ENCODE peak calls at places on chromosomes 5 and 9, in seven cellular contexts. T is fibroblast of the aortic adventitia, V is GM23338, M is psoas muscle, Z is A549, X is endodermal cell, W is HCT116. G is an unnamed sample.

GRCh38 chr9:91425270-91425669 is 1.6 kb upstream of the NFIL3 start:
- DNase-seq in T (no peak), V (no peak), M (no peak), Z (no peak), X (no peak), W (no peak), G (no peak)

GRCh38 chr9:33510264-33511183 is 13.5 kb upstream of the ANKRD18B start:
- DNase-seq in T (peak), V (peak), M (peak), Z (peak), X (peak), W (no peak), G (peak)

GRCh38 chr9:36204906-36205547 is 14.3 kb downstream of the CLTA start:
- DNase-seq in T (no peak), V (peak), M (no peak), Z (peak), X (peak), W (no peak), G (no peak)

GRCh38 chr9:3865373-3865772 is 339.6 kb upstream of the RFX3 start:
- DNase-seq in T (peak), V (no peak), M (no peak), Z (no peak), X (no peak), W (no peak), G (peak)

GRCh38 chr5:141503699-141504098 is 14.8 kb downstream of the PCDHGC5 start:
- DNase-seq in T (no peak), V (no peak), M (no peak), Z (no peak), X (no peak), W (no peak), G (no peak)

GRCh38 chr5:33854733-33855151 is 37.0 kb downstream of the ADAMTS12 start:
- DNase-seq in T (peak), V (peak), M (no peak), Z (no peak), X (no peak), W (no peak), G (peak)

GRCh38 chr5:164256351-164256750 is 750.9 kb downstream of the MAT2B start:
- DNase-seq in T (peak), V (no peak), M (no peak), Z (no peak), X (no peak), W (no peak), G (no peak)

GRCh38 chr5:172533399-172534228 is 79.3 kb upstream of the SH3PXD2B start:
- DNase-seq in T (peak), V (no peak), M (no peak), Z (no peak), X (peak), W (no peak), G (no peak)

GRCh38 chr5:138032028-138032571 is 779 bp downstream of the FAM13B start:
- DNase-seq in T (peak), V (peak), M (peak), Z (peak), X (no peak), W (no peak), G (peak)

GRCh38 chr9:26375448-26375847 is 517.2 kb downstream of the CAAP1 start:
- DNase-seq in T (no peak), V (no peak), M (no peak), Z (no peak), X (no peak), W (no peak), G (peak)

GRCh38 chr5:176609724-176610429 is at the start of gene GPRIN1:
- DNase-seq in T (peak), V (peak), M (peak), Z (peak), X (peak), W (peak), G (peak)
- TF ChIP-seq CTCF in T (peak), V (peak), M (peak), Z (peak), X (peak), W (peak), G (no peak)

GRCh38 chr5:147509041-147509709 is 693 bp downstream of the DPYSL3 start:
- DNase-seq in T (peak), V (peak), M (peak), Z (no peak), X (peak), W (no peak), G (peak)

GRCh38 chr5:147507480-147508126 is 2.3 kb downstream of the DPYSL3 start:
- DNase-seq in T (peak), V (no peak), M (no peak), Z (no peak), X (no peak), W (no peak), G (peak)

GRCh38 chr5:147510885-147511284 is 1.0 kb upstream of the DPYSL3 start:
- DNase-seq in T (no peak), V (no peak), M (no peak), Z (no peak), X (no peak), W (no peak), G (no peak)

GRCh38 chr5:147508711-147509040 is 1.2 kb downstream of the DPYSL3 start:
- DNase-seq in T (peak), V (no peak), M (no peak), Z (no peak), X (no peak), W (no peak), G (peak)

GRCh38 chr5:147509710-147510651 is at the start of gene DPYSL3:
- DNase-seq in T (peak), V (peak), M (peak), Z (peak), X (peak), W (peak), G (peak)
- H3K4me3 ChIP-seq in T (peak), V (peak), M (peak), Z (peak), X (peak), W (peak), G (peak)

GRCh38 chr9:136409557-136410455 is 608 bp downstream of the ENTR1 start:
- DNase-seq in T (peak), V (peak), M (no peak), Z (peak), X (peak), W (no peak), G (peak)
- TF ChIP-seq CTCF in T (no peak), V (no peak), M (no peak), Z (no peak), X (no peak), W (no peak), G (peak)

GRCh38 chr5:16935271-16936149 is 578 bp downstream of the MYO10 start:
- DNase-seq in T (peak), V (peak), M (peak), Z (peak), X (peak), W (no peak), G (no peak)

GRCh38 chr5:16934123-16934522 is 2.0 kb downstream of the MYO10 start:
- DNase-seq in T (peak), V (peak), M (peak), Z (peak), X (peak), W (peak), G (peak)

GRCh38 chr5:16936150-16937022 is at the start of gene MYO10:
- DNase-seq in T (peak), V (peak), M (peak), Z (peak), X (peak), W (no peak), G (peak)

GRCh38 chr5:16933337-16933736 is 2.8 kb downstream of the MYO10 start:
- DNase-seq in T (peak), V (no peak), M (no peak), Z (no peak), X (no peak), W (no peak), G (no peak)

DNA sequence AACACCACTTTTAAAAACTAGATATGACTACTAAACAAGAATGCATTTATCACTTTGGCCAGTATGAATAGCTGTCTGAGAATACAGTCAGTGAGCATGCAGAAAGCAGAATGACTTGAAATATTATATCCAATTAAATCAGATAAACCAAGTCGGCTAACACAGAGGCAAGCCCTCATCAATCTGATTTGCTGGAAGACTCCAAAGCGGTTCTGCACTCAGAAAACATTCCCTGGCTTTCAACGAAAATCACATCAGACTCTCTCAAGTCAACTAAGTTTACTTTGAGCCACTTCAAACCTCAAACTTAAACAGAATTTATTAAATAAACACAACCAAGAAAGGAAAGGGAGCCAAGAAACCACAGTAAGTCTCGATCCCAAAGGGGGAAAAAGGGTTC is 1.4 kb downstream of the MYO10 start:
- DNase-seq in T (peak), V (peak), M (no peak), Z (no peak), X (no peak), W (no peak), G (no peak)
- H3K4me3 ChIP-seq in T (peak), V (peak), M (peak), Z (peak), X (peak), W (peak), G (peak)

GRCh38 chr5:6837519-6838110 is 124.4 kb downstream of the TENT4A start:
- DNase-seq in T (no peak), V (peak), M (no peak), Z (peak), X (peak), W (no peak), G (no peak)
- TF ChIP-seq CTCF in T (peak), V (peak), M (peak), Z (peak), X (peak), W (peak), G (peak)

GRCh38 chr5:43006411-43007202 is 33.5 kb downstream of the ANXA2R start:
- DNase-seq in T (peak), V (no peak), M (no peak), Z (no peak), X (no peak), W (no peak), G (peak)
- H3K4me3 ChIP-seq in T (no peak), V (peak), M (peak), Z (no peak), X (no peak), W (no peak), G (peak)

G was measured in AG10803.